ENCODE peak calls at places on chromosome 13, in nine cellular contexts. U, L, Q, O, G, H, X, C and T are unnamed samples.

GRCh38 chr13:44283598-44283997 is 90.0 kb upstream of the SERP2 start:
- DNase-seq in U (no peak), L (no peak), Q (no peak), O (no peak), G (no peak), H (no peak), X (no peak), C (no peak), T (no peak)

GRCh38 chr13:97224544-97225324 is 2.6 kb downstream of the MBNL2 start:
- DNase-seq in U (no peak), L (peak), Q (peak), O (peak), G (no peak), H (no peak), X (peak), C (no peak), T (no peak)

GRCh38 chr13:29457299-29457698 is 138.2 kb downstream of the SLC7A1 start:
- DNase-seq in U (no peak), L (no peak), Q (peak), O (peak), G (no peak), H (no peak), X (no peak), C (no peak), T (no peak)

GRCh38 chr13:27040826-27041108 is 130.8 kb downstream of the USP12 start:
- DNase-seq in U (no peak), L (no peak), Q (no peak), O (no peak), G (no peak), H (no peak), X (no peak), C (no peak), T (no peak)

GRCh38 chr13:110640591-110641029 is 25.3 kb downstream of the NAXD start:
- DNase-seq in U (no peak), L (no peak), Q (peak), O (peak), G (no peak), H (no peak), X (no peak), C (no peak), T (no peak)

GRCh38 chr13:88196106-88196505 is 524.9 kb downstream of the SLITRK5 start:
- DNase-seq in U (no peak), L (no peak), Q (no peak), O (no peak), G (no peak), H (no peak), X (no peak), C (no peak), T (no peak)

GRCh38 chr13:20689291-20689690 is 14.2 kb upstream of the IL17D start:
- DNase-seq in U (no peak), L (no peak), Q (no peak), O (no peak), G (no peak), H (no peak), X (no peak), C (no peak), T (no peak)

GRCh38 chr13:50512602-50513527 is 330.6 kb downstream of the DLEU7 start:
- DNase-seq in U (no peak), L (peak), Q (peak), O (peak), G (peak), H (no peak), X (no peak), C (peak), T (no peak)

GRCh38 chr13:26423634-26424033 is 133.8 kb upstream of the WASF3 start:
- DNase-seq in U (no peak), L (no peak), Q (peak), O (no peak), G (no peak), H (no peak), X (no peak), C (no peak), T (no peak)

GRCh38 chr13:85386424-85386823 is 412.8 kb downstream of the SLITRK6 start:
- DNase-seq in U (no peak), L (no peak), Q (no peak), O (peak), G (no peak), H (no peak), X (peak), C (no peak), T (no peak)